ENCODE peak calls at places on chromosomes 3 and 15, in nine cellular contexts. W, L, A, F, J, B, Y, T and C are unnamed samples.

GRCh38 chr3:191987951-191988350 is 527.0 kb downstream of the PYDC2 start:
- DNase-seq in F (no peak), B (no peak), J (no peak), A (no peak), T (no peak), L (no peak), W (no peak), Y (no peak), C (no peak)

GRCh38 chr15:64251658-64252057 is 88.8 kb upstream of the PPIB start:
- DNase-seq in J (no peak), Y (no peak), B (no peak), F (no peak), T (no peak), W (no peak), A (no peak), L (no peak), C (no peak)

GRCh38 chr3:159764211-159765024 is 224.2 kb upstream of the IL12A start:
- DNase-seq in A (no peak), L (peak; percentile 53), B (no peak), W (peak; percentile 89), F (peak; percentile 85), Y (no peak), J (no peak), T (no peak), C (no peak)

GRCh38 chr3:55591893-55592292 is 104.8 kb upstream of the WNT5A start:
- DNase-seq in B (no peak), A (no peak), T (no peak), L (no peak), W (no peak), J (no peak), Y (no peak), F (no peak), C (no peak)

GRCh38 chr3:117524890-117525289 is 815.3 kb downstream of the TUSC7 start:
- DNase-seq in A (no peak), L (no peak), J (no peak), B (no peak), Y (no peak), W (no peak), T (no peak), F (no peak), C (no peak)

GRCh38 chr3:162141232-162141631 is 644.6 kb downstream of the OTOL1 start:
- DNase-seq in F (no peak), L (no peak), A (no peak), T (no peak), Y (no peak), J (no peak), B (no peak), W (no peak), C (no peak)

GRCh38 chr15:51879555-51879954 is 50.1 kb downstream of the TMOD3 start:
- DNase-seq in T (no peak), Y (no peak), L (no peak), F (no peak), J (no peak), W (no peak), A (no peak), B (no peak), C (no peak)

GRCh38 chr3:170355738-170356595 is 1.5 kb upstream of the SKIL start:
- DNase-seq in Y (peak; percentile 35), F (no peak), T (peak; percentile 86), W (peak; percentile 71), B (peak; percentile 66), A (no peak), L (peak; percentile 56), J (no peak), C (peak; percentile 88)

DNA sequence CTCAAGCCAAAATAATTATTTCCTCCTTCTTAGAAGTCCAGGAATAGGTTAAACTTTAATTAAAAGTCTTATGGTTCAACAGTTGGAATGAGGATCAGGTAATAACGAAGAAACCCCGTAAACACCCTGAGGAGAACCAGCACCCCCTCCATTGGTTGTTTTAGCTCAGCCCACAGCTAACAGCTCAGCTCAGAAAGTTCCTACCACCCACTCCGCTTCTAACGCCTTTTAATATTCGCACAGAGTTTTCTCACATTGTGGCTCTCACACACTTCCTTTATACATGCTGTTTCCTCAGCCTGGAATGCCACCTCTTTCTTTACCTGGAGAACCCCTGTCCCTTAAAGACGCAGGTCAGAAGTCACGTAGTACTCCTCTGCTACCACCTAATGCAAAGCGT is 17.0 kb downstream of the CX3CR1 start:
- DNase-seq in T (no peak), W (no peak), L (no peak), F (no peak), J (no peak), Y (no peak), A (no peak), B (no peak), C (no peak)
- H3K4me3 ChIP-seq in T (no peak overlapping the region), W (no peak overlapping the region), L (no peak overlapping the region), F (no peak overlapping the region), J (no peak overlapping the region), Y (no peak overlapping the region), A (no peak overlapping the region), B (no peak overlapping the region), C (no peak overlapping the region)

DNA sequence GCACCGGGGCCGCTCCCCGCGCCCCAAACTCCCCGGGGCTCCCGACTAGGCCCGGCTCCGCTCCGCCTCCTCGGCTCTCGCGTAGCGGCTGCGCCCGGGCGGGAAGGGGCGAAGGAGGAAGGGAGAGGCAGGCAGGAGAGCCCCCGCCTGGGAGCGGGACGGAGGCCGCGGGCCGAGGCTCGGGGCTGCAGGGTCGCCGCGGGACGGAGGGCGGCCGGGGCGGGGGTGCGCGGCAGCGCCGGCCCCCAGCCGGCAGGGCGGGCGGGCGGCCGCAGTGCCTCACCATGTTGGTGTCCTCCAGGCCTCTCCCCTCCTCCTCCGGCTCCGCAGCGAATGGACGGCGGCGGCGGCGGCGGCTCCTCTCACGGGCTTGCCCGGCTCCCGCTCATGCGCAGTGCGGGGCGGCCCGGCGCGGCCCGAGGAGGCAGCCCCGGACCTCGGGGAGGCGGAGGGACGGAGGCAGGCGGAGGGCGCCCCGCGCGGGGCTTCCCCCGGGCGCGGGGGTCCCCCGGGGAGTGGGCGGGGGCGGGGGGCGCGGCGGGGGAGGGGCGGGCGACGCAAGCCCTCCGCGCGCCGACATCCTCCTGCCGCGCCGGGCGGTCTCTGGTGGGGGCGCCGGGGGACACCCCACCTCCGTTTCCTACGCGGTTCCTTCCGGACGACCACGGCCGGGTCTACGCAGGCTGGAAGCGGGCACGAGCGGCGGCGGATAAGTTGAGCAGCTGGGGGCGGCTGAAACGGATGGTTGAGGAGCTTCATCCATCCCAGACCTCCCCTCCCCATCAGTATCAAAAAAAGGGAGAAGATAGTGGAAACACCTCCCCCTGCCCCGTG is at the start of gene DCUN1D1:
- DNase-seq in W (peak; percentile 94), Y (peak; percentile 93), A (peak; percentile 36), J (peak; percentile 94), T (peak; percentile 82), F (peak; percentile 91), L (peak; percentile 91), B (peak; percentile 19), C (no peak)
- TF ChIP-seq POLR2A in W (no peak), Y (no peak), A (peak; percentile 43), J (no peak), T (peak; percentile 63), F (peak; percentile 52), L (peak; percentile 36), B (peak; percentile 84), C (no peak)

DNA sequence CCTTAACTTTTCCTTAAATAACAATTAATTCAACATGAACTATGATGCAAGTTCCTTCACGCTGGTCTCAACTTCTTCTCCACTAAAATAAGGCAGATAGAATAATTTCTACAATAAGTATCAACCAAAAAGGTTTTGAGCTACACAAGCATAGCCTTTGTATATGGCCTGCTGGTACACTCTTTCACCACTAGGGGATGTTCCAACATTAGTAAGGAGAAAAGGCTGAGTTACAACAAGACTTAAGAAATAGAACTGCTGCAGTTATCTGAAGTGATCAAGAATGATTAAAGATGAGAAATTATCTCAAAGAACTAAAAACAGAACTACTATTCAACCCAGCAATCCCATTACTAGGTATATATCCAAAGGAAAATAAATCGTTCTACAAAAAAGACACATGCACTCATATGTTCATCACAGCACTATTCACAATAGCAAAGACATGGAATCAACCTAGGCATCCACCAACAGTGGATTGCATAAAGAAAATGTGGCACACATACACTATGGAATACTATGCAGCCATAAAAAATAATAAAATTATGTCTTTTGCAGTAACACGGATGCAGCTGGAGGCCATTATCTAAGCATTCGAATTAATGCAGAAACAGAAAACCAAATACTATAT is 14.4 kb downstream of the ATP13A3 start:
- DNase-seq in J (no peak), A (peak; percentile 53), T (peak; percentile 67), L (no peak), W (no peak), Y (no peak), F (no peak), B (no peak), C (no peak)
- TF ChIP-seq POLR2AphosphoS5 in J (no peak), A (no peak), T (no peak), L (no peak), W (no peak), Y (no peak), F (no peak), B (no peak), C (no peak)

GRCh38 chr3:139173372-139174108 is 128.8 kb upstream of the PRR23C start:
- DNase-seq in W (no peak), T (peak; percentile 41), L (peak; percentile 32), J (no peak), A (no peak), B (peak; percentile 23), F (no peak), Y (no peak), C (no peak)
- H3K4me3 ChIP-seq in W (no peak overlapping the region), T (no peak overlapping the region), L (no peak overlapping the region), J (peak overlapping the region; percentile 41), A (no peak overlapping the region), B (peak overlapping the region; percentile 15), F (no peak overlapping the region), Y (peak overlapping the region; percentile 24), C (peak overlapping the region; percentile 30)

GRCh38 chr3:58577269-58577821 is at the start of gene FAM107A:
- DNase-seq in W (peak; percentile 79), J (peak; percentile 81), L (peak; percentile 39), B (no peak), F (peak; percentile 59), Y (peak; percentile 44), T (peak; percentile 83), A (no peak), C (no peak)
- TF ChIP-seq POLR2A in W (peak; percentile 12), J (peak; percentile 33), L (peak; percentile 60), B (no peak), F (no peak), Y (no peak), T (no peak), A (no peak), C (no peak)

DNA sequence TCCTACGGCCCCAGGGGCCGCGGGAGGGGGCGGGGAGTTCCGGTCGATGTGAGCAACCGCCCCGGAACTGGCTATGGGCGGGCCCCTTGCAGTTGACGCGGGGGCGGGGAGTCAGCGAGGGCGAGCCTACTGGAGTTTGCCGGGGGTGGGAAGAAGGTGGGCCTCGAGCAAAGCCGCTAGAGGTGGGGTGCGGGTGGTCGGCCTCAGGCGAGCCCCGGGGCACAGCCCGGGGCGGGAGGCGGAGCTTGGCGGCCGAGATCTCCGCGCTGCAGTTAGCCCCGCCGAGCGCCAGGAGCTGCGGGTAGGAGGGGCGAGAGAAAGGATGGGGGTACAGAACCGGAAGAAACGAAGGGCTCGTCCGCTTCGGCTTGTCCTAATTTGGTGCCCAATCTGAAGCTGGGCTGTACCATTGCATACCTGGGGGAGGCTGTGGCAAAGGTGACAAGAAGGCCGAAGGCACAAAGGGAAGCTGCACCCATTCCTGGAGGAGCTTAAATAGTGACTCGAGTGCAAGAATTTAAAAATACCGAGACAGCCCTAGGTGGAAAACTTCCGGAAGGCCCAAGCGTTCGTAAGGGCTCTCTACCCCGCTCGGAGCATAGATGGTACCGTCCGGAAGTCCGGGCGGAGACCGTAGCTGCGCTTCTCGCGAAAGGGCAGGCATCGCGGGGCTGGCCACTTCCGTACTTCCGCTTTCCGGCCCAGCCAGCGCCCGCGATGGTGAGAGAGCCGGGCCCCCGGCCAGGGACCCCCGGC is at the start of the genes ARPC4 and TADA3:
- DNase-seq in W (peak; percentile 96), L (peak; percentile 94), A (peak; percentile 94), F (peak; percentile 89), B (peak; percentile 92), J (peak; percentile 96), Y (peak; percentile 92), T (peak; percentile 95), C (no peak)
- TF ChIP-seq POLR2AphosphoS5 in W (peak; percentile 63), L (peak; percentile 70), A (peak; percentile 89), F (peak; percentile 73), B (peak; percentile 95), J (peak; percentile 70), Y (peak; percentile 75), T (peak; percentile 90), C (peak; percentile 90)